ENCODE peak calls at places on chromosomes 11 and 22, in four cellular contexts. One of them, this sample, is unnamed.

GRCh38 chr11:92122561-92122960 is 102.1 kb upstream of the FAT3 start:
- DNase-seq in transverse colon: no peak
- DNase-seq in cardiac muscle cell: no peak
- DNase-seq in upper lobe of left lung: no peak
- DNase-seq in this sample: no peak

GRCh38 chr11:26753738-26754504 is 32.1 kb upstream of the SLC5A12 start:
- DNase-seq in upper lobe of left lung: no peak
- DNase-seq in transverse colon: peak; percentile 35
- DNase-seq in cardiac muscle cell: peak; percentile 79
- DNase-seq in this sample: no peak

GRCh38 chr11:117809236-117810055 is 12.4 kb upstream of the DSCAML1 start:
- DNase-seq in upper lobe of left lung: peak; percentile 80
- DNase-seq in cardiac muscle cell: peak; percentile 86
- DNase-seq in transverse colon: peak; percentile 78
- DNase-seq in this sample: no peak

GRCh38 chr22:41596776-41597634 is 7.4 kb upstream of the PMM1 start:
- DNase-seq in upper lobe of left lung: no peak
- DNase-seq in cardiac muscle cell: peak; percentile 81
- DNase-seq in transverse colon: peak; percentile 70
- DNase-seq in this sample: no peak

GRCh38 chr22:32249231-32249630 is 5.9 kb downstream of the SLC5A4 start:
- DNase-seq in upper lobe of left lung: no peak
- DNase-seq in transverse colon: no peak
- DNase-seq in cardiac muscle cell: peak; percentile 11
- DNase-seq in this sample: no peak

GRCh38 chr22:21937041-21937820 is 15.4 kb downstream of the PPM1F start:
- DNase-seq in transverse colon: peak; percentile 32
- DNase-seq in upper lobe of left lung: peak; percentile 87
- DNase-seq in cardiac muscle cell: no peak
- DNase-seq in this sample: no peak

GRCh38 chr11:64713031-64713780 is 9.8 kb downstream of the NRXN2 start:
- DNase-seq in transverse colon: peak; percentile 26
- DNase-seq in upper lobe of left lung: peak; percentile 89
- DNase-seq in cardiac muscle cell: peak; percentile 69
- DNase-seq in this sample: no peak

GRCh38 chr11:110297726-110298297 is 1.4 kb upstream of the RDX start:
- DNase-seq in cardiac muscle cell: no peak
- DNase-seq in upper lobe of left lung: no peak
- DNase-seq in transverse colon: no peak
- DNase-seq in this sample: no peak

GRCh38 chr11:6238902-6239301 is at the start of gene CNGA4:
- DNase-seq in upper lobe of left lung: no peak
- DNase-seq in transverse colon: no peak
- DNase-seq in cardiac muscle cell: no peak
- DNase-seq in this sample: no peak

GRCh38 chr22:25176175-25176574 is 23.5 kb upstream of the CRYBB3 start:
- DNase-seq in upper lobe of left lung: no peak
- DNase-seq in transverse colon: no peak
- DNase-seq in cardiac muscle cell: no peak
- DNase-seq in this sample: no peak

GRCh38 chr11:123304828-123305530 is 109.9 kb upstream of the CLMP start:
- DNase-seq in cardiac muscle cell: no peak
- DNase-seq in transverse colon: no peak
- DNase-seq in upper lobe of left lung: no peak
- DNase-seq in this sample: no peak

GRCh38 chr11:67119577-67120391 is 721 bp downstream of the KDM2A start:
- DNase-seq in upper lobe of left lung: peak; percentile 67
- DNase-seq in cardiac muscle cell: peak; percentile 46
- DNase-seq in transverse colon: peak; percentile 32
- DNase-seq in this sample: no peak

GRCh38 chr11:100902454-100903141 is 215.5 kb downstream of the ARHGAP42 start:
- DNase-seq in cardiac muscle cell: no peak
- DNase-seq in transverse colon: no peak
- DNase-seq in upper lobe of left lung: no peak
- DNase-seq in this sample: no peak

GRCh38 chr11:131748146-131749050 is 378.0 kb downstream of the NTM start:
- DNase-seq in cardiac muscle cell: peak; percentile 76
- DNase-seq in transverse colon: peak; percentile 42
- DNase-seq in upper lobe of left lung: no peak
- DNase-seq in this sample: no peak

GRCh38 chr22:50473855-50474671 is 772 bp downstream of the SBF1 start:
- DNase-seq in cardiac muscle cell: peak; percentile 69
- DNase-seq in upper lobe of left lung: peak; percentile 91
- DNase-seq in transverse colon: peak; percentile 44
- DNase-seq in this sample: no peak

GRCh38 chr11:48101044-48101733 is 115.4 kb upstream of the OR4B1 start:
- DNase-seq in cardiac muscle cell: no peak
- DNase-seq in upper lobe of left lung: no peak
- DNase-seq in transverse colon: no peak
- DNase-seq in this sample: no peak

GRCh38 chr11:904380-904779 is 6.2 kb downstream of the CHID1 start:
- DNase-seq in cardiac muscle cell: no peak
- DNase-seq in upper lobe of left lung: peak; percentile 49
- DNase-seq in transverse colon: no peak
- DNase-seq in this sample: no peak

GRCh38 chr22:27686534-27686933 is 115.0 kb downstream of the MN1 start:
- DNase-seq in transverse colon: peak; percentile 34
- DNase-seq in cardiac muscle cell: peak; percentile 91
- DNase-seq in upper lobe of left lung: no peak
- DNase-seq in this sample: no peak

GRCh38 chr11:77101043-77101537 is 1.6 kb upstream of the OMP start:
- DNase-seq in transverse colon: no peak
- DNase-seq in cardiac muscle cell: peak; percentile 15
- DNase-seq in upper lobe of left lung: no peak
- DNase-seq in this sample: no peak

GRCh38 chr11:57513911-57514537 is 1.5 kb downstream of the SLC43A1 start:
- DNase-seq in upper lobe of left lung: peak; percentile 88
- DNase-seq in cardiac muscle cell: peak; percentile 56
- DNase-seq in transverse colon: peak; percentile 53
- DNase-seq in this sample: no peak

GRCh38 chr11:46827995-46828394 is 18.1 kb downstream of the CKAP5 start:
- DNase-seq in upper lobe of left lung: no peak
- DNase-seq in transverse colon: no peak
- DNase-seq in cardiac muscle cell: no peak
- DNase-seq in this sample: no peak

GRCh38 chr11:111112614-111113013 is 132.9 kb upstream of the POU2AF2 start:
- DNase-seq in upper lobe of left lung: no peak
- DNase-seq in transverse colon: no peak
- DNase-seq in cardiac muscle cell: no peak
- DNase-seq in this sample: no peak

GRCh38 chr22:25448435-25449051 is 115.9 kb upstream of the GRK3 start:
- DNase-seq in cardiac muscle cell: peak; percentile 35
- DNase-seq in upper lobe of left lung: no peak
- DNase-seq in transverse colon: no peak
- DNase-seq in this sample: no peak

GRCh38 chr11:64339754-64340408 is at the start of gene CCDC88B:
- DNase-seq in transverse colon: peak; percentile 85
- DNase-seq in upper lobe of left lung: peak; percentile 86
- DNase-seq in cardiac muscle cell: no peak
- DNase-seq in this sample: peak; percentile 50

GRCh38 chr11:60235318-60235717 is 7.6 kb downstream of the MS4A4E start:
- DNase-seq in upper lobe of left lung: no peak
- DNase-seq in cardiac muscle cell: no peak
- DNase-seq in transverse colon: no peak
- DNase-seq in this sample: no peak

GRCh38 chr11:2153581-2154194 is 7.3 kb downstream of the INS start:
- DNase-seq in upper lobe of left lung: peak; percentile 55
- DNase-seq in transverse colon: no peak
- DNase-seq in cardiac muscle cell: no peak
- DNase-seq in this sample: no peak

GRCh38 chr11:128603003-128603715 is 15.8 kb upstream of the ETS1 start:
- DNase-seq in transverse colon: no peak
- DNase-seq in cardiac muscle cell: no peak
- DNase-seq in upper lobe of left lung: no peak
- DNase-seq in this sample: no peak

GRCh38 chr11:63682045-63682915 is 980 bp downstream of the RTN3 start:
- DNase-seq in upper lobe of left lung: no peak
- DNase-seq in cardiac muscle cell: peak; percentile 44
- DNase-seq in transverse colon: peak; percentile 48
- DNase-seq in this sample: no peak

GRCh38 chr11:70155386-70155785 is 47.7 kb upstream of the FADD start:
- DNase-seq in cardiac muscle cell: no peak
- DNase-seq in transverse colon: no peak
- DNase-seq in upper lobe of left lung: no peak
- DNase-seq in this sample: no peak

GRCh38 chr11:67631427-67631826 is 1.7 kb upstream of the NUDT8 start:
- DNase-seq in transverse colon: peak; percentile 51
- DNase-seq in cardiac muscle cell: no peak
- DNase-seq in upper lobe of left lung: peak; percentile 53
- DNase-seq in this sample: no peak

GRCh38 chr22:36819112-36819511 is 2.3 kb upstream of the PVALB start:
- DNase-seq in cardiac muscle cell: no peak
- DNase-seq in upper lobe of left lung: peak; percentile 55
- DNase-seq in transverse colon: no peak
- DNase-seq in this sample: no peak

GRCh38 chr22:36817429-36817783 is 571 bp upstream of the PVALB start:
- DNase-seq in cardiac muscle cell: no peak
- DNase-seq in transverse colon: no peak
- DNase-seq in upper lobe of left lung: no peak
- DNase-seq in this sample: no peak

GRCh38 chr22:36816338-36816634 is 549 bp downstream of the PVALB start:
- DNase-seq in transverse colon: no peak
- DNase-seq in upper lobe of left lung: no peak
- DNase-seq in cardiac muscle cell: peak; percentile 21
- DNase-seq in this sample: no peak

GRCh38 chr22:36816635-36817428 is at the start of gene PVALB:
- DNase-seq in transverse colon: no peak
- DNase-seq in cardiac muscle cell: peak; percentile 82
- DNase-seq in upper lobe of left lung: peak; percentile 91
- DNase-seq in this sample: no peak

DNA sequence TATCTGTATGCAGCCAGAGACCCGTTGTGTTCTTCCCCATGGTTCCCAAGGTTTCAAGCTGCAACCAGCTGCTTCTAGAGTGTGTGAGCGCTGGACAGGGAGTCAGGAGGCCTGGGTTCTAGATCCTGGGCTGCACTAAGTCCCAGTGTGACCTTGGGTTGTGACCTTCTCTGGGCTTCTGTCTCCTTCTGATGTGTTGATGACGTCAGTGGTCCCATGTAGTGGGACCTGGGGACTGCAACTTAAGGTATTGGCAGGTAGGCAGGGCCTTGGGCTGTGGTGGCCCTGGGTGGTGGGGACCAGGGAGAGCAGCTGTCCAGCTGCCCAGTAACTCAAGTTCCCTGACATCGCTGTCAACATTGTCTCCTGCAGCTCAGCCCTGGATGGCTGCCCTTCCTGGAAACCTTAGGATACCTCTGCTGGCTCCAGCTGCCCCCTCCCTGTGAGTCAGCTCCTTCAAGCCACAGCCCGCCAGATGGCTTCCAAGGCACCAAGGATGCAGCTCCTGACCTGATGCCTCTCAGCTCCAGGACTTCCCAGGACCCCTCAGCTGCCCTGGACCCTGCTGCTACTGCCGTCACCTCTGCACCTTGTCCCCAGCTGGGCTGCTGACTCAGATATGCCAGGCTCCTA is 1.3 kb upstream of the PVALB start:
- DNase-seq in upper lobe of left lung: no peak
- DNase-seq in transverse colon: no peak
- DNase-seq in cardiac muscle cell: no peak
- DNase-seq in this sample: no peak
- H3K27me3 ChIP-seq in upper lobe of left lung: peaks cover 36% of the 10 kb centered on the region
- H3K27me3 ChIP-seq in transverse colon: peaks cover 77% of the 10 kb centered on the region
- H3K27me3 ChIP-seq in cardiac muscle cell: peaks cover 52% of the 10 kb centered on the region
- H3K27me3 ChIP-seq in this sample: peaks cover 10% of the 10 kb centered on the region

DNA sequence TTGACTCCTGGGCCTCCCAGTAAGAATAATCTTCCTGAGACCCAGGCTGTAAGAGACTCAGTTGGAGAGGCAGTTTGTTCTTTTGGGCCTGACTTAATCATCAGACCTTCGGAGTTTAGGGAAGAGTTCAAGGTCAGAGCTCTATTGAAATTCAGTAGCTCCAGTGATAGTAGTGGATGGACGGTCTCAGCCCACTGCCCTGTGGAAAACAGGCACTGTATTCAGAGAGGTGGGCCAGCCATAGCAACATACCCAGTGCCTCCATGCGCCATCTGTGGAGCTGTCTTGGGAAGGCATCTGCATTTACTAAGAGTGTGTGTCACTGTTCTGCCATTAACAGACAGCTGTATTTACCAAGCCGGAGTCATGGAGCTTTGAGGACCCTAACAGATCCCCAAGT is 2.9 kb downstream of the SMARCB1 start:
- DNase-seq in transverse colon: no peak
- DNase-seq in upper lobe of left lung: no peak
- DNase-seq in cardiac muscle cell: peak; percentile 32
- DNase-seq in this sample: no peak
- TF ChIP-seq CTCF in transverse colon: no peak
- TF ChIP-seq CTCF in upper lobe of left lung: no peak
- TF ChIP-seq CTCF in cardiac muscle cell: no peak
- TF ChIP-seq CTCF in this sample: no peak

GRCh38 chr11:31808721-31809542 is 2.2 kb downstream of the PAX6 start:
- DNase-seq in upper lobe of left lung: peak; percentile 21
- DNase-seq in cardiac muscle cell: no peak
- DNase-seq in transverse colon: no peak
- DNase-seq in this sample: no peak
- H3K27me3 ChIP-seq in upper lobe of left lung: peaks cover 99% of the 10 kb centered on the region
- H3K27me3 ChIP-seq in cardiac muscle cell: peaks cover 100% of the 10 kb centered on the region
- H3K27me3 ChIP-seq in transverse colon: peaks cover 100% of the 10 kb centered on the region
- H3K27me3 ChIP-seq in this sample: peaks cover 100% of the 10 kb centered on the region

DNA sequence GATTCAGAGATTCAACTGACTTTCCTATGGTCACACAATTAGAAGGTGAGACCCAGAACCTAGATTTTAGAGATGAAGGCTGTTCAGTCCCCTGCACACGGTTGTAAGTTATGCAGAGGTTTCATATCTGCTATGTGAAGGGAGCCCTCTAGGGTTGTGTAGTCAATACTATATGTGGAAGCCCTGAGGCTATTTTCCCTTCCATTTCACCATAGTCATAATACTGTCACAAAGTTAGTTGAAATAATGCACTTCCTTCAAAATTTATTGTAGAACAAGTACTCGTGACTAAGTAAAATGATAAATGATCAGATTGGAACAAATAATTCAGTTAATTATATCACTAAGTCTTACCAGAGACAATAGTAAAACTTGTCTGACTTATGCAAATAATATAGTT is 48.8 kb downstream of the ENDOD1 start:
- DNase-seq in transverse colon: no peak
- DNase-seq in cardiac muscle cell: peak; percentile 18
- DNase-seq in upper lobe of left lung: no peak
- DNase-seq in this sample: no peak
- TF ChIP-seq CTCF in transverse colon: no peak
- TF ChIP-seq CTCF in cardiac muscle cell: peak; percentile 26
- TF ChIP-seq CTCF in upper lobe of left lung: peak; percentile 20
- TF ChIP-seq CTCF in this sample: no peak